ENCODE peak calls at places on chromosomes 13 and 19, in four cellular contexts. A, R, L and N are unnamed samples.

GRCh38 chr19:11242864-11243797 is 3.7 kb downstream of the ANGPTL8 start:
- DNase-seq in L (peak), R (peak), A (peak), N (peak)

GRCh38 chr13:109494955-109495354 is 291.4 kb downstream of the IRS2 start:
- DNase-seq in A (no peak), R (no peak), L (no peak), N (no peak)

GRCh38 chr13:108985166-108985565 is 355.8 kb downstream of the MYO16 start:
- DNase-seq in R (no peak), A (no peak), L (no peak), N (no peak)

GRCh38 chr13:58452123-58452623 is 820.6 kb downstream of the PCDH17 start:
- DNase-seq in L (no peak), A (no peak), R (no peak), N (no peak)

GRCh38 chr13:71618154-71618553 is 248.8 kb downstream of the DACH1 start:
- DNase-seq in A (no peak), R (no peak), L (no peak), N (no peak)

GRCh38 chr19:46306501-46306900 is 9.7 kb downstream of the HIF3A start:
- DNase-seq in L (no peak), A (no peak), R (no peak), N (no peak)

GRCh38 chr19:54473071-54473941 is at the start of gene CDC42EP5:
- DNase-seq in R (peak), A (peak), L (peak), N (no peak)

GRCh38 chr13:110541526-110541920 is 20.0 kb downstream of the RAB20 start:
- DNase-seq in A (no peak), R (no peak), L (no peak), N (no peak)

GRCh38 chr19:54096642-54097106 is 3.9 kb downstream of the OSCAR start:
- DNase-seq in L (no peak), R (peak), A (no peak), N (no peak)

GRCh38 chr13:58165617-58166016 is 534.1 kb downstream of the PCDH17 start:
- DNase-seq in A (no peak), R (no peak), L (no peak), N (no peak)

GRCh38 chr13:41859555-41859954 is 101.4 kb downstream of the VWA8 start:
- DNase-seq in L (no peak), R (no peak), A (no peak), N (no peak)

GRCh38 chr13:50124536-50125305 is 109.5 kb downstream of the KCNRG start:
- DNase-seq in A (peak), R (peak), L (peak), N (peak)

GRCh38 chr13:101455863-101456262 is 3.4 kb downstream of the ITGBL1 start:
- DNase-seq in R (no peak), L (no peak), A (no peak), N (no peak)

GRCh38 chr13:39818953-39819352 is 163.5 kb downstream of the COG6 start:
- DNase-seq in A (no peak), L (no peak), R (peak), N (no peak)

GRCh38 chr19:32676186-32676894 is 692 bp downstream of the RGS9BP start:
- DNase-seq in L (peak), R (no peak), A (no peak), N (no peak)

GRCh38 chr19:36489920-36490415 is 607 bp upstream of the ZNF566 start:
- DNase-seq in A (peak), L (peak), R (no peak), N (peak)

GRCh38 chr19:14089662-14090508 is 666 bp downstream of the SAMD1 start:
- DNase-seq in A (peak), R (peak), L (peak), N (no peak)

GRCh38 chr19:19866599-19867248 is 1.0 kb downstream of the ZNF253 start:
- DNase-seq in A (no peak), R (no peak), L (peak), N (no peak)

GRCh38 chr13:48600374-48601364 is 53.1 kb upstream of the CYSLTR2 start:
- DNase-seq in L (no peak), R (no peak), A (no peak), N (no peak)

GRCh38 chr13:28459911-28460310 is 35.0 kb downstream of the FLT1 start:
- DNase-seq in R (no peak), A (no peak), L (no peak), N (no peak)

GRCh38 chr13:66940113-66940512 is 290.0 kb downstream of the PCDH9 start:
- DNase-seq in R (no peak), A (no peak), L (no peak), N (no peak)

GRCh38 chr19:31257426-31258130 is 91.7 kb downstream of the TSHZ3 start:
- DNase-seq in R (no peak), A (no peak), L (no peak), N (no peak)

GRCh38 chr13:66689628-66690027 is 540.5 kb downstream of the PCDH9 start:
- DNase-seq in R (no peak), A (no peak), L (no peak), N (no peak)

GRCh38 chr19:18377026-18377425 is 8.9 kb upstream of the GDF15 start:
- DNase-seq in R (no peak), L (no peak), A (no peak), N (no peak)
- TF ChIP-seq CTCF in R (no peak), L (no peak), A (no peak), N (no peak)

GRCh38 chr13:52104624-52105023 is 24.2 kb downstream of the NEK5 start:
- DNase-seq in A (no peak), R (no peak), L (no peak), N (no peak)

GRCh38 chr13:52103386-52103785 is 25.5 kb downstream of the NEK5 start:
- DNase-seq in R (no peak), L (no peak), A (no peak), N (no peak)

GRCh38 chr13:52105841-52106240 is 23.0 kb downstream of the NEK5 start:
- DNase-seq in L (no peak), A (no peak), R (no peak), N (no peak)

GRCh38 chr13:52112606-52113005 is 16.3 kb downstream of the NEK5 start:
- DNase-seq in L (no peak), A (no peak), R (no peak), N (no peak)

DNA sequence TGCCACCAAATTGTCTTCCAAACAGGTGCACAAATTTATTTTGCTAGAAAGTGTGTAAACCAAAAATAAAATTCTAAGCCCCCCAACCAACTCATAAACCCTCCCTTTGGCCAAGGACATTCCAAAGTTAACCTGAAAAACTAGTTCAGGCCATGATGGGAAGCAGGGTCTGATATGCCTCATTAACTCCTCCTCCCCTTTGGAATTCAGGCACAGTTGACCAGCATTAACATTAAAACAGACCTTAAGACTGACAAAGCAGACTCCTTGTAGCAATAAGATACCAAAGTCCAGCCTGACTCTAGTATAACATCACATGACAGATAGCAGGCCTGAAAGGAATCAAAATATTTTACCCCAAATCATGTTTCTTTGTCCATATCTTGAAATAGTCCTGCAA is 19.8 kb downstream of the NEK5 start:
- DNase-seq in A (no peak), R (no peak), L (no peak), N (no peak)
- H3K27ac ChIP-seq in A (no peak), R (no peak), L (no peak), N (no peak)

DNA sequence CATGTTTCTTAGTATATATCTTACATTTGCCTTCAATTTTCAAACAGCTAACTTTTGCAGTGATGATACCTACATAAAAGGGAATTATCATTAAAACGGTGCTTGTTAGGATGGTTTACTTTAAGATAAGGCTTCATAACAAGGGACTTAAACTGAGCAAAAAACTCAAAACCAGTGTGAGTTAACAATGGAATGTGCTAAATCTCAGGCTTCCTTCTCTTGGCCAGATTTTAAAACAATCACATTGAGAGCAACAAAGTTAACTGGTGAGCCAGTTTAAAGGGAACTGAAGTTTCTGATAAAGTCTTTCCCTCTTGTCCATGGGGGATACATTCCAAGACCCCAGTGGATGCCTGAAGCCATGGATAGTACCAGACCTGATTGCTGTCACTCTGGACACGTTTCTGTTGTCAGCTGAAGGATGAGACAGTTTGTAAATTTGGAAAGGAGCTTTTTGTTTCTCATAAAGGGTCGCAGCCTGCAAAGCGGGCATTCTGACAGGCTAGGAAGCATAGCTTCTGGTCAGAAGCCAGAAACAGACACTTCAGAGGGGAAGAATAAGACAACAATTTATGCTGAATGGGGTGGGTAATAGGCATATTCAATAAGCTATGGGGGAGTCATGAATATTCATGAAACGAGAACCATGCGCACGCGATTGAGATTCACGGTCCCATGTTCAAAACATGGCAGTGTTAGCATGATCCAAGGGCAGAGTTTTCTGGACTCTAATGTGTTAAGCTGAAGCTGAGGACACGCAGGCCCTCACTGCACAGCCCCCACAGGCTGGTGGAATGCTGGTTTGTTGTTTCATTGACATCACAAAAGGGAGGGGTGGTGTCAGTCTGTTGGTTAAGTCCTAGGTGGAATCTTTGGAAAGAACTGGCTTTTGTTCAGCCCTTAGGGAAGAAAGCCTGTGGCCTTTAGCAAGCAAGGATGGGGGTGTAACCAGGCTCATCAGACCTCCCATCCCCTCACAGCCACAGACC is 150.6 kb upstream of the RNF113B start:
- DNase-seq in A (no peak), L (no peak), R (no peak), N (no peak)
- H3K4me3 ChIP-seq in A (no peak), L (no peak), R (no peak), N (no peak)

GRCh38 chr13:113209336-113209879 is at the start of gene CUL4A:
- DNase-seq in L (peak), A (peak), R (peak), N (peak)

GRCh38 chr13:113209880-113210421 is 538 bp downstream of the CUL4A start:
- DNase-seq in A (peak), L (peak), R (no peak), N (peak)

GRCh38 chr13:113210834-113211233 is 1.4 kb downstream of the CUL4A start:
- DNase-seq in L (no peak), R (no peak), A (no peak), N (no peak)

GRCh38 chr13:113208424-113209335 is at the start of gene PCID2:
- DNase-seq in A (peak), R (peak), L (peak), N (peak)

DNA sequence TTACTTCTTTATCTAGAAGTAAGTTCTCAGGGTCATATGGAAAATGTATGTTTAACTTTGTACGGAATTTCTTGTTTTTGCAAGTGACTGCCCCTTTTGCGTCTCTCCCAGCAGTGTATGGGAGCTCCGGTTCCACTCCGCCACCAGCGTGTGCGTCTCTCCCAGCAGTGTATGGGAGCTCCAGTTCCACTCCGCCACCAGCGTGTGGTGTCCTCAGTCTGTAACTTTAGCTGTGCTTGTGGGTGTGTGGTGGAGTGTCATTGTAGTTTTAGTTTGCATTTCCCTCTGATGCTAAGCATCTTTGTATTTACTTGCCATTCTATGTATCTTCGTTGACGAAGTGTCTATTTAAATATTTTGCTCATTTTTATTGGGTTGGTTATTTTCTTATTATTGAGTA is 2.4 kb downstream of the CUL4A start:
- DNase-seq in A (no peak), L (no peak), R (no peak), N (no peak)
- TF ChIP-seq CTCF in A (no peak), L (no peak), R (no peak), N (no peak)